ENCODE peak calls at places on chromosomes 7 and 10, in four cellular contexts. E is upper lobe of right lung, L is stomach, U is activated T-cell treated with anti-CD3 and anti-CD28 coated beads for 1 hour. X is an unnamed sample.

GRCh38 chr7:104814671-104815400 is 199.2 kb upstream of the KMT2E start:
- DNase-seq in E (no peak), L (no peak), U (no peak), X (no peak)

GRCh38 chr7:4748267-4748666 is 27.2 kb upstream of the AP5Z1 start:
- DNase-seq in E (no peak), L (no peak), U (no peak), X (no peak)

GRCh38 chr10:119522747-119523426 is 19.6 kb downstream of the RGS10 start:
- DNase-seq in E (no peak), L (no peak), U (no peak), X (no peak)

GRCh38 chr7:98795741-98796493 is 73.9 kb downstream of the TMEM130 start:
- DNase-seq in E (no peak), L (no peak), U (no peak), X (peak)

GRCh38 chr7:98864726-98865420 is 4.9 kb downstream of the TMEM130 start:
- DNase-seq in E (no peak), L (no peak), U (no peak), X (no peak)

GRCh38 chr7:28804990-28805389 is 153.1 kb downstream of the TRIL start:
- DNase-seq in E (no peak), L (no peak), U (no peak), X (peak)

GRCh38 chr7:16914771-16915170 is 33.0 kb upstream of the AGR3 start:
- DNase-seq in E (no peak), L (no peak), U (no peak), X (no peak)

GRCh38 chr7:28301148-28301641 is 111.1 kb upstream of the CREB5 start:
- DNase-seq in E (peak), L (no peak), U (no peak), X (peak)

GRCh38 chr7:82823073-82823472 is 339.6 kb downstream of the PCLO start:
- DNase-seq in E (no peak), L (no peak), U (no peak), X (no peak)

GRCh38 chr10:228366-228765 is 93.1 kb downstream of the ZMYND11 start:
- DNase-seq in E (no peak), L (no peak), U (no peak), X (no peak)

GRCh38 chr7:90708841-90709317 is 112.8 kb downstream of the CDK14 start:
- DNase-seq in E (no peak), L (peak), U (no peak), X (peak)

GRCh38 chr10:30821269-30821993 is 191.9 kb upstream of the LYZL2 start:
- DNase-seq in E (no peak), L (no peak), U (no peak), X (peak)

GRCh38 chr10:30756896-30757295 is 127.3 kb upstream of the LYZL2 start:
- DNase-seq in E (no peak), L (no peak), U (no peak), X (no peak)

GRCh38 chr7:46191776-46192175 is 270.7 kb upstream of the IGFBP3 start:
- DNase-seq in E (no peak), L (no peak), U (no peak), X (peak)

GRCh38 chr10:124699471-124700292 is 44.5 kb downstream of the FAM53B start:
- DNase-seq in E (no peak), L (peak), U (no peak), X (no peak)

GRCh38 chr10:124560377-124560776 is 98.8 kb downstream of the LHPP start:
- DNase-seq in E (peak), L (no peak), U (no peak), X (peak)

GRCh38 chr7:148478551-148478950 is 112.0 kb upstream of the C7orf33 start:
- DNase-seq in E (no peak), L (no peak), U (no peak), X (no peak)

GRCh38 chr10:107409517-107409916 is 245.0 kb upstream of the SORCS1 start:
- DNase-seq in E (no peak), L (no peak), U (no peak), X (peak)

GRCh38 chr7:14639801-14640200 is 262.8 kb downstream of the DGKB start:
- DNase-seq in E (no peak), L (no peak), U (no peak), X (no peak)

GRCh38 chr7:104898434-104898833 is 115.6 kb upstream of the KMT2E start:
- DNase-seq in E (no peak), L (no peak), U (no peak), X (no peak)

GRCh38 chr7:88927-89921 is 103.1 kb upstream of the FAM20C start:
- DNase-seq in E (peak), L (peak), U (no peak), X (peak)

GRCh38 chr7:82851126-82851525 is 311.6 kb downstream of the PCLO start:
- DNase-seq in E (no peak), L (no peak), U (no peak), X (no peak)

GRCh38 chr7:20713792-20714191 is 72.9 kb downstream of the SP8 start:
- DNase-seq in E (no peak), L (no peak), U (no peak), X (no peak)

GRCh38 chr10:17847586-17848296 is 38.6 kb downstream of the MRC1 start:
- DNase-seq in E (no peak), L (no peak), U (no peak), X (peak)

GRCh38 chr10:2800178-2800577 is 267.2 kb upstream of the PFKP start:
- DNase-seq in E (no peak), L (no peak), U (no peak), X (no peak)

X was measured in GM23248.